ENCODE peak calls at places on chromosomes 4 and X, in ten cellular contexts. T is IMR-90, D is transverse colon, Z is upper lobe of left lung, P is spleen, R is HepG2, V is endothelial cell of umbilical vein, S is suprapubic skin, H is HCT116, K is tibial nerve. C is an unnamed sample.

GRCh38 chr4:76984788-76985211 is 35.2 kb downstream of the SEPTIN11 start:
- DNase-seq in T (peak; percentile 100), D (peak; percentile 37), Z (no peak), P (no peak), R (peak; percentile 64), V (peak; percentile 77), S (peak; percentile 87), H (no peak), K (peak; percentile 77), C (peak; percentile 37)

GRCh38 chr4:56683455-56683854 is 2.4 kb upstream of the HOPX start:
- DNase-seq in T (no peak), D (no peak), Z (no peak), P (no peak), R (no peak), V (no peak), S (no peak), H (no peak), K (no peak), C (no peak)

GRCh38 chr4:184417802-184418511 is 56.4 kb downstream of the IRF2 start:
- DNase-seq in T (peak; percentile 94), D (no peak), Z (no peak), P (no peak), R (peak; percentile 27), V (peak; percentile 30), S (no peak), H (peak; percentile 51), K (no peak), C (no peak)

GRCh38 chrX:134537179-134537945 is 77.4 kb downstream of the HPRT1 start:
- DNase-seq in T (peak; percentile 72), D (peak; percentile 74), Z (no peak), P (no peak), R (peak; percentile 7), V (no peak), S (no peak), H (peak; percentile 31), K (no peak), C (no peak)

GRCh38 chr4:36394352-36394903 is 113.0 kb downstream of the DTHD1 start:
- DNase-seq in T (no peak), D (no peak), Z (no peak), P (no peak), R (peak; percentile 5), V (no peak), S (no peak), H (peak; percentile 60), K (no peak), C (no peak)

GRCh38 chrX:69024931-69025330 is 140.3 kb downstream of the PJA1 start:
- DNase-seq in T (peak; percentile 59), D (peak; percentile 73), Z (peak; percentile 20), P (peak; percentile 79), R (no peak), V (no peak), S (peak; percentile 79), H (no peak), K (peak; percentile 63), C (peak; percentile 88)

GRCh38 chr4:137129471-137130244 is 402.6 kb downstream of the PCDH18 start:
- DNase-seq in T (peak; percentile 67), D (no peak), Z (no peak), P (no peak), R (no peak), V (no peak), S (no peak), H (no peak), K (no peak), C (no peak)

GRCh38 chr4:142350886-142351285 is 495.2 kb downstream of the INPP4B start:
- DNase-seq in T (peak; percentile 50), D (peak; percentile 14), Z (no peak), P (no peak), R (no peak), V (peak; percentile 66), S (no peak), H (no peak), K (no peak), C (no peak)

DNA sequence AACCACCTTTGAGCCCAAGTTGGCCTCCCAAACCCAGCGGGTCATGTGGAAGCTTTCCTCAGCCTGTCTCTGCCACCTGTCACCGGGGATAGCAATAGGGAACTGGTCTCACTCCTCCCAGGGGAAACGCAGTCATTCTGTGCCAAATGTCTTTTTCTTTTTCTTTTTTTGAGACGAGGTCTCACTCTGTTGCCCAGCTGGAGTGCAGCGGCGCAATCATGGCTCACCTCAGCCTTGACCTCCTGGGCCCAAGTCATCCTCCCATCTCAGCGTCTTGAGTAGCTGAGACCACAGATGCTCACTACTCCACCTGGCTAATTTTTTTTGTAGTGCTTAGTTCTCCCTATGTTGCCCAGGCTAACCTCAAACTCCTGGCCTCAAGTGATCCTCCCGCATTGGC is 40.3 kb downstream of the MED28 start:
- DNase-seq in T (no peak), D (no peak), Z (no peak), P (no peak), R (no peak), V (no peak), S (no peak), H (no peak), K (no peak), C (no peak)
- H3K27ac ChIP-seq in T (no peak overlapping the region), D (no peak overlapping the region), Z (no peak overlapping the region), P (no peak overlapping the region), R (no peak overlapping the region), V (no peak overlapping the region), S (no peak overlapping the region), H (no peak overlapping the region), K (no peak overlapping the region), C (no peak overlapping the region)

GRCh38 chr4:89835413-89835812 is 1.5 kb downstream of the SNCA start:
- DNase-seq in T (no peak), D (no peak), Z (no peak), P (no peak), R (no peak), V (no peak), S (no peak), H (no peak), K (no peak), C (no peak)

GRCh38 chr4:89834486-89835209 is 2.3 kb downstream of the SNCA start:
- DNase-seq in T (no peak), D (no peak), Z (no peak), P (no peak), R (no peak), V (no peak), S (no peak), H (no peak), K (no peak), C (no peak)

GRCh38 chr4:89837385-89837995 is 529 bp upstream of the SNCA start:
- DNase-seq in T (peak; percentile 16), D (no peak), Z (no peak), P (peak; percentile 76), R (no peak), V (peak; percentile 79), S (no peak), H (no peak), K (no peak), C (peak; percentile 20)

GRCh38 chr4:89836897-89837384 is at the start of gene SNCA:
- DNase-seq in T (peak; percentile 21), D (peak; percentile 33), Z (peak; percentile 87), P (peak; percentile 82), R (no peak), V (peak; percentile 89), S (peak; percentile 78), H (no peak), K (peak; percentile 37), C (peak; percentile 80)

DNA sequence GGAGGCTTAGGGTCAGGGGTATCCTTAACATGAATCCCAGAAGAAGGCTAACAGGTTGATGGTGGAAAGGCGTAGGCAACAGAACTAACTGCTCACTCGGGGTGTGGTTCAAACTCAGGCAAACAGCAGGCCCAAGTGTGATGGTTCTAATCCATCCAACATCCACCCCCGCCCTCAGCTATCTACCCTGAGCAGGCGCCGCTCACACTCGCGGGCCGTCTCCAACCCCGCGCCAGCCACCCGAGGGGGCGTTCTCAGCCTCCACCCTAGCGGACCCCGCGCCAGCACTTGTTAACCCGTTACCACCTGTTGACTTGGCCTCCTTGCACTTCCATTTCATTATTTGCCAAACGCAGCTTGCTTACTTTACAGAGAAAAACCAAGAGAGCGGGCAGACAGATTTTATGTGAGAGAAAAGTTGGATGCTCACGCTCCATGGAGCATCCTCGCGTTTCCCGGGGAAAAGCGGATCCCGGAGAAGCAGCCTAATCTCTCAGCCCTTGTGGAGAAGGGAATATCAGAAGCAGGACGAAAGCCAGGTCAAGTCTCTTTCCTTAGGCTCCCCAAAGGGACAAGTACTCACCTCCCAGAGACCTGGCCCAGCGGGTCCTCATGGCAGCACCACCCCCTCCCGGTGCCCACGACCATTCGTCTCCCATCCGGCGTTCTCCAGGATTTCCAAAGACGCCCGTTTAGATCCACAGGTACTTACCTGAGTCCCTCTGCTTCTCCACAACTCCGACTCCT is 757 bp downstream of the SNCA start:
- DNase-seq in T (no peak), D (no peak), Z (peak; percentile 75), P (no peak), R (no peak), V (peak; percentile 42), S (no peak), H (no peak), K (no peak), C (peak; percentile 61)
- TF ChIP-seq POLR2A in T (no peak), D (no peak), Z (no peak), P (no peak), R (no peak), V (no peak), S (no peak), H (no peak), K (no peak), C (no peak)

GRCh38 chrX:153780678-153781427 is at the start of gene SRPK3:
- DNase-seq in T (no peak), D (no peak), Z (peak; percentile 60), P (no peak), R (no peak), V (no peak), S (no peak), H (no peak), K (no peak), C (no peak)

GRCh38 chrX:153782324-153782723 is 1.5 kb downstream of the SRPK3 start:
- DNase-seq in T (no peak), D (no peak), Z (no peak), P (no peak), R (no peak), V (no peak), S (no peak), H (no peak), K (no peak), C (no peak)

GRCh38 chrX:153782871-153783270 is 2.0 kb downstream of the SRPK3 start:
- DNase-seq in T (no peak), D (no peak), Z (peak; percentile 62), P (no peak), R (no peak), V (no peak), S (no peak), H (no peak), K (no peak), C (no peak)

GRCh38 chrX:153779891-153780677 is 757 bp upstream of the SRPK3 start:
- DNase-seq in T (no peak), D (no peak), Z (no peak), P (no peak), R (no peak), V (no peak), S (no peak), H (no peak), K (no peak), C (no peak)

DNA sequence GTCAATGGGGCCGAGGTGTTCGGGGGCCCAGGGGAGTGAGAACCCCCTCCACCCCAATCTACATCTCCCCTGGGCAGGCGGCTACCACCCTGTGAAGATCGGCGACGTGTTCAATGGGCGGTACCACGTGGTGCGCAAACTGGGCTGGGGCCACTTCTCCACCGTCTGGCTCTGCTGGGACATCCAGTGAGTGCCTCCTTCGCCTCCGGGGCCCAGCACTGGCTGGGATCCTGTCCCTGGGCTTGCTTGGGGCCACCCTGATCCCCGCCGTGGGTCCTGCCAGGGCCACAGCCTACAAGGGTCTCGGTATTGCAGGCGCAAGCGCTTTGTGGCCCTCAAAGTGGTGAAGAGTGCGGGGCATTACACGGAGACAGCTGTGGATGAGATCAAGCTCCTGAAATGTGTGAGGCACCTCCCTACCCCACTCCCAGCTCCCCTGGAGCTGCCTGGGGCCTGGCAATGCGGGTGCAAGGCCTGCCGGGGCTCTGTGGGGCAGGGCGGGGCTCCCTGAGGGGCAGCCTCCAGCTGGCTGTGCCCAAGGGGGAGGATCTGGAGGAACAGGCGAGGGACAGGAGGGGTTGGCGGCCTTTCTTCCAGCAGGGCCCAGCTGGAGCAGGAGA is 697 bp downstream of the SRPK3 start:
- DNase-seq in T (no peak), D (no peak), Z (no peak), P (no peak), R (no peak), V (no peak), S (no peak), H (no peak), K (no peak), C (no peak)
- H3K27ac ChIP-seq in T (no peak overlapping the region), D (peak overlapping the region; percentile 80), Z (no peak overlapping the region), P (no peak overlapping the region), R (no peak overlapping the region), V (no peak overlapping the region), S (no peak overlapping the region), H (no peak overlapping the region), K (peak overlapping the region; percentile 26), C (peak overlapping the region; percentile 20)

GRCh38 chr4:22593933-22594332 is 78.1 kb upstream of the ADGRA3 start:
- DNase-seq in T (no peak), D (no peak), Z (no peak), P (no peak), R (no peak), V (no peak), S (no peak), H (no peak), K (no peak), C (no peak)

GRCh38 chr4:22595684-22596083 is 79.8 kb upstream of the ADGRA3 start:
- DNase-seq in T (no peak), D (no peak), Z (no peak), P (no peak), R (no peak), V (no peak), S (no peak), H (no peak), K (no peak), C (no peak)

GRCh38 chr4:22597471-22597870 is 81.6 kb upstream of the ADGRA3 start:
- DNase-seq in T (no peak), D (no peak), Z (no peak), P (no peak), R (no peak), V (no peak), S (no peak), H (no peak), K (no peak), C (no peak)

GRCh38 chr4:22596384-22596783 is 80.5 kb upstream of the ADGRA3 start:
- DNase-seq in T (no peak), D (no peak), Z (no peak), P (no peak), R (no peak), V (no peak), S (no peak), H (no peak), K (no peak), C (no peak)
- TF ChIP-seq POLR2A in T (no peak), D (no peak), Z (no peak), P (no peak), R (no peak), V (no peak), S (no peak), H (no peak), K (no peak), C (no peak)

C was measured in ovary.